ENCODE peak calls at places on chromosomes 3 and 15, in four cellular contexts. A, Y, Q and E are unnamed samples.

GRCh38 chr15:98794211-98794610 is 145.9 kb downstream of the IGF1R start:
- DNase-seq in A (no peak), Y (no peak), Q (no peak), E (no peak)

GRCh38 chr3:22922317-22922716 is 280.8 kb upstream of the UBE2E2 start:
- DNase-seq in A (peak), Y (peak), Q (peak), E (no peak)

GRCh38 chr3:158168996-158169573 is 59.2 kb downstream of the RSRC1 start:
- DNase-seq in A (no peak), Y (no peak), Q (no peak), E (no peak)

GRCh38 chr15:28274635-28275034 is 47.3 kb downstream of the HERC2 start:
- DNase-seq in A (no peak), Y (no peak), Q (no peak), E (no peak)

GRCh38 chr15:39299506-39300267 is 281.2 kb upstream of the THBS1 start:
- DNase-seq in A (no peak), Y (no peak), Q (no peak), E (no peak)

GRCh38 chr3:24119321-24119751 is 174.2 kb downstream of the NR1D2 start:
- DNase-seq in A (no peak), Y (peak), Q (peak), E (no peak)

GRCh38 chr15:35166730-35167359 is 81.8 kb upstream of the NANOGP8 start:
- DNase-seq in A (no peak), Y (no peak), Q (no peak), E (no peak)

GRCh38 chr3:124281453-124282316 is 289.8 kb upstream of the ROPN1 start:
- DNase-seq in A (peak), Y (peak), Q (peak), E (no peak)

GRCh38 chr15:66673410-66674322 is 28.4 kb upstream of the SMAD6 start:
- DNase-seq in A (peak), Y (no peak), Q (no peak), E (no peak)

GRCh38 chr3:53602866-53603265 is 108.5 kb downstream of the CACNA1D start:
- DNase-seq in A (no peak), Y (no peak), Q (no peak), E (no peak)

GRCh38 chr15:53611145-53611920 is 148.1 kb downstream of the WDR72 start:
- DNase-seq in A (peak), Y (peak), Q (peak), E (no peak)

GRCh38 chr15:65083262-65083701 is 6.7 kb downstream of the KBTBD13 start:
- DNase-seq in A (peak), Y (peak), Q (no peak), E (no peak)

DNA sequence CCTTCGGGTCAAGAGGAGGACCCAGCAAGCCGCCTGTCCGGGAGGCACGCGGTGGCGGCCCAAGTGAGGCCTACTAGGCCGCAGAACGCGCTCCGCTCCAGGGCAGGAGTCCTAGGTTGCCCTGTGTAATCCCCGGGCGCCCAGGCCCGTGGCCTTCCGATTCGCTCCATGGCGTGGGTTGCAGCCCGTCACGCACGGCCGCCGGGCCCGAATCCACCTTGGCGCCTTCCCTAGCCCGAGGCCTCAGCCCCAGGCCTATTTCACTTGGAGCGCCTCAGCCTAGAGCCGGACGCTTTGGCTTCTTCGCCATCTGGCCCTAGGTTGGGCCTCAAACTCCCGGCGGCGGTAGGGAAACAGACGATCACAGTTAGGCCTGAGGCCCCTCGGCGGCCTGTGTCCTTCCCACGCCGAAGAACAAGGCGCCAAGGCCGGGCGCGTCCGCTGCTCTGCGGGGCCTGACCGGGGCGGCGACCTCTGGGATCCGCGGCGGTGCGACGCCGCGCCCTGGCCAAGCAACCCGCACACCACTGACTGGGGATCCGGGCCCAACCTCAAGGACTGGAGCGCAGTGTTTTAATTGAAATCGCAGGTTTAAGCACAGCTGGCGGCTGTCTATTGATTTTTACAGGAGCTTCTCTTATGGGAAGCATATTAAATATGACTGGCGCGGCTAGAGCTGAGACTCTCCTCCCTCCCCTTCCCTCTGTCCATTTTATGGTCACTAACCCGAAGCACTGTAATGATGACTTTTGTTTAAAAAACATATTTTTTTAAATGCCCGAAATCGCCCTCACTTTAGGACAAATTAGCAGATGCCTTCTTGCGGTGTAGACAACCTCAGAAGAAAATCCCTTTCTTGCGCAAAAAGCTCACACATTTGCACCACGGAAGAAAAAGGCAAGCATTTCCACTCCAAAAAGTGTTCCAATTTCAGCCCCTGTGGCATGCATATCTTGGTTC is 3.8 kb upstream of the FEZF2 start:
- DNase-seq in A (peak), Y (no peak), Q (no peak), E (no peak)
- TF ChIP-seq EZH2 in A (peak), Y (peak), Q (no peak), E (peak)

GRCh38 chr3:43817081-43817480 is 126.3 kb downstream of the ABHD5 start:
- DNase-seq in A (no peak), Y (no peak), Q (no peak), E (no peak)
- H2AFZ ChIP-seq in A (no peak), Y (no peak), Q (no peak), E (no peak)

DNA sequence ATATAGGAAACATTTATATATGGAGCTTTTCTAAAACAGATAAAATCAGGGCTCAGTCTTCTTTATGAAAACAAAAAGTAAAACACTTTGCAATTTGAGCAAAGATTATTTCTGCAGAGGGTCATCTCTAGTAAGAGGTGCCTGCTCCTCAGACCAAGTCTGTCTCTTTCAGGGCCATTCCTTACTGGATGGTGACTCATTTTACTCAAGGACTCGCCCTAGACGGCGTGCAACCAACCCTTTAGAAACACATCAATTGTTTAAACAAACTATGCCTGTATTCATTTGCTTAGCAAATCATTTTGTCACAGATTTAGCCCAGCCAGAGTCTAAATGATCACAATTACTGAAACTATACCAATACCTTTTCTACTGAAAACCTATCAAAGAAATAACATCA is 242.8 kb upstream of the ICE2 start:
- DNase-seq in A (no peak), Y (peak), Q (no peak), E (no peak)
- H3K4me3 ChIP-seq in A (no peak), Y (no peak), Q (no peak), E (no peak)

DNA sequence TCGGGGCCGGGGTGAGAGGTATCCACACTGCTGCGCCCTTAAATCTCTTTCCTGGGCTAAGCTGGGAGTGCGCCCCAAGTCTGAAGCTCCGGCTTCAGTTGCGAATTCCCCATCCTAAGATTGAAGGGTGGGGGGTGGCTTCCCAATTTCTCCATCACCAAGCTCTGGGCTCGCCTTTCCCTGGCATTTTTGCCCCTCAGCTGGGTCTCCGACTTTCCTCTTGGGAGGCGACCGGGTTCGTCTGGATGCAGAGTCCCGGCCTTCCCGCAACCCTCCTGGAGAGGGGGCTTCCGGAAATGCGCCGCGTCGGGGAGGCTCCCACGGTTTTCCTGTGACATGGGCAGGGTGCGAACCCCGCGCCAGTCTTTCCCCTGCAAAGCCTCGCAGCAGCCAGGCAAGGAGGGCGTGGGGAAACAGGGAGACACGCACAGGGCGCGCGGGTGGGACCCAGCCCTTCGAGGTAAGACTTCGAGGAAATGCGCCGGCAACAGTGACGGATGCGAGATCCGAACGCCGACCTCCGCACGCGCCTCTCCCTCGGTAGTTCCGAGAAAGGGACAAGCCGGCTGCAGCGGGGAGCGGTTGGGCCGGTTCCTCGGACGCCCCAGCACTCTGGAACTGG is 426 bp upstream of the HCN4 start:
- DNase-seq in A (peak), Y (no peak), Q (no peak), E (no peak)
- TF ChIP-seq EZH2 in A (no peak), Y (peak), Q (no peak), E (peak)

GRCh38 chr3:149438981-149439380 is 35.5 kb upstream of the TM4SF4 start:
- DNase-seq in A (no peak), Y (no peak), Q (no peak), E (no peak)

GRCh38 chr3:149437710-149438109 is 36.8 kb upstream of the TM4SF4 start:
- DNase-seq in A (no peak), Y (no peak), Q (no peak), E (no peak)

GRCh38 chr3:149442845-149443544 is 31.5 kb upstream of the TM4SF4 start:
- DNase-seq in A (no peak), Y (peak), Q (no peak), E (no peak)

GRCh38 chr3:149443545-149443912 is 31.0 kb upstream of the TM4SF4 start:
- DNase-seq in A (no peak), Y (no peak), Q (no peak), E (no peak)

DNA sequence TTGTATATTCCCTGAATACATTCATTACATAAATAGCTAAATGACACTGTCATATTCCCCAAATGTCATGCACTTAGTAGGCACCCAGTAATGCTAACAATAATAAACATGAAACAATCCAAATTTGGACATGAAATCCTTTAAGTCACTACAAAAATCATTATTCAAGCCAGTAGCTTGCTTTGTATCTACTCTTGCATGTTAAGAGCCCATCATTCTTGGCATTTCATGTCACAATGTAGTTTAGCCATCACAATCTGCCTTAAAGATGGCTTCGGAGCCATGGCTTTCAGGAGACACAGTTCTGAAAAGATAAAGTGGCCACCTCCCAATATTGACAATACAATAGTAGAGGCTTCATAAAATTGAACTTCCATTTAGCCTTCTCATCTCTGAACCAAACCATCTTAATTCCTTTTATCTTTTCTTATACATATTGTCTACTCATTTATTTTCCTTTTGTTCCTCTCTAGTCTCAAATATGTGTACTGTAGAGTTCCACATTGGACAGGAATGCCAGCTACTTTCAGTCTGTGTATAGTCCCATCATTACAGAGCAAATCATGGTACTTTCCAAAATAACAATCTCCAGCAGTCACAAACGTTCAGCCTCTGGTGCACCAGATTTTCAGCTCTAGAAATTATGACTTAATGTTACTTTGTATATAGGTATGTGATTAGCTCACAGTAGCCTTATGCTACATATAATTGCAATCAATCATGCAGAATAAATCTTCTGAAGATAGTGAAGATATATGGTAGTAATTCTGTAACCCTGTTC is 32.6 kb upstream of the TM4SF4 start:
- DNase-seq in A (no peak), Y (no peak), Q (no peak), E (no peak)
- H2AFZ ChIP-seq in A (no peak), Y (peak), Q (no peak), E (no peak)

GRCh38 chr3:193560870-193561269 is 6.2 kb upstream of the ATP13A4 start:
- DNase-seq in A (no peak), Y (no peak), Q (no peak), E (no peak)
- H3K4me3 ChIP-seq in A (no peak), Y (no peak), Q (no peak), E (no peak)